ENCODE peak calls at places on chromosome 11, in nine cellular contexts. K is lower lobe of right lung, G is HCT116, Z is breast epithelium, R is sigmoid colon, D is pancreas, O is fibroblast of lung, M is esophagus squamous epithelium, Y is Peyer's patch. J is an unnamed sample.

GRCh38 chr11:72263363-72263762 is 19.4 kb upstream of the PHOX2A start:
- DNase-seq in K (no peak), G (no peak), Z (no peak), R (no peak), D (no peak), O (peak; percentile 77), M (no peak), Y (no peak), J (no peak)

GRCh38 chr11:13141731-13142724 is 132.9 kb downstream of the RASSF10 start:
- DNase-seq in K (no peak), G (no peak), Z (no peak), R (no peak), D (no peak), O (no peak), M (no peak), Y (no peak), J (no peak)

GRCh38 chr11:104005234-104005855 is 31.1 kb upstream of the DDI1 start:
- DNase-seq in K (no peak), G (no peak), Z (no peak), R (no peak), D (no peak), O (peak; percentile 43), M (no peak), Y (no peak), J (no peak)

GRCh38 chr11:71936825-71937224 is 8.0 kb downstream of the RNF121 start:
- DNase-seq in K (no peak), G (peak; percentile 16), Z (no peak), R (no peak), D (no peak), O (peak; percentile 85), M (no peak), Y (no peak), J (no peak)

GRCh38 chr11:74806267-74806666 is 57.6 kb downstream of the RNF169 start:
- DNase-seq in K (no peak), G (no peak), Z (no peak), R (no peak), D (no peak), O (no peak), M (no peak), Y (no peak), J (no peak)

GRCh38 chr11:35272391-35272821 is 133.4 kb downstream of the CD44 start:
- DNase-seq in K (no peak), G (no peak), Z (no peak), R (no peak), D (no peak), O (no peak), M (no peak), Y (no peak), J (no peak)

GRCh38 chr11:123537726-123538125 is 107.7 kb downstream of the GRAMD1B start:
- DNase-seq in K (no peak), G (no peak), Z (no peak), R (no peak), D (no peak), O (no peak), M (no peak), Y (no peak), J (no peak)

GRCh38 chr11:122439911-122440782 is 215.4 kb upstream of the UBASH3B start:
- DNase-seq in K (no peak), G (no peak), Z (no peak), R (peak; percentile 64), D (no peak), O (peak; percentile 36), M (no peak), Y (no peak), J (no peak)

GRCh38 chr11:70281114-70281729 is 10.7 kb downstream of the PPFIA1 start:
- DNase-seq in K (no peak), G (no peak), Z (no peak), R (peak; percentile 79), D (no peak), O (peak; percentile 76), M (no peak), Y (no peak), J (no peak)

GRCh38 chr11:95450547-95451123 is 219.6 kb upstream of the SESN3 start:
- DNase-seq in K (no peak), G (no peak), Z (no peak), R (no peak), D (no peak), O (peak; percentile 60), M (no peak), Y (no peak), J (no peak)

GRCh38 chr11:6468712-6469495 is 4.8 kb downstream of the TRIM3 start:
- DNase-seq in K (peak; percentile 84), G (peak; percentile 60), Z (peak; percentile 76), R (peak; percentile 92), D (peak; percentile 82), O (peak; percentile 55), M (no peak), Y (peak; percentile 85), J (peak; percentile 39)

GRCh38 chr11:14774738-14775137 is 117.3 kb downstream of the CYP2R1 start:
- DNase-seq in K (no peak), G (no peak), Z (no peak), R (no peak), D (no peak), O (no peak), M (no peak), Y (no peak), J (no peak)

GRCh38 chr11:79090191-79090590 is 350.6 kb downstream of the TENM4 start:
- DNase-seq in K (no peak), G (no peak), Z (no peak), R (no peak), D (no peak), O (no peak), M (no peak), Y (no peak), J (no peak)

GRCh38 chr11:101436511-101437142 is 147.2 kb downstream of the TRPC6 start:
- DNase-seq in K (no peak), G (peak; percentile 46), Z (no peak), R (no peak), D (peak; percentile 29), O (peak; percentile 20), M (no peak), Y (no peak), J (no peak)

GRCh38 chr11:101915811-101916291 is 471 bp downstream of the ANGPTL5 start:
- DNase-seq in K (no peak), G (no peak), Z (no peak), R (no peak), D (no peak), O (peak; percentile 38), M (no peak), Y (no peak), J (peak; percentile 2)

GRCh38 chr11:81995907-81996306 is 737.8 kb downstream of the FAM181B start:
- DNase-seq in K (no peak), G (no peak), Z (no peak), R (no peak), D (no peak), O (no peak), M (no peak), Y (no peak), J (no peak)

GRCh38 chr11:114197799-114198500 is 98.2 kb upstream of the NNMT start:
- DNase-seq in K (peak; percentile 83), G (no peak), Z (no peak), R (peak; percentile 97), D (peak; percentile 80), O (peak; percentile 77), M (no peak), Y (no peak), J (peak; percentile 8)

DNA sequence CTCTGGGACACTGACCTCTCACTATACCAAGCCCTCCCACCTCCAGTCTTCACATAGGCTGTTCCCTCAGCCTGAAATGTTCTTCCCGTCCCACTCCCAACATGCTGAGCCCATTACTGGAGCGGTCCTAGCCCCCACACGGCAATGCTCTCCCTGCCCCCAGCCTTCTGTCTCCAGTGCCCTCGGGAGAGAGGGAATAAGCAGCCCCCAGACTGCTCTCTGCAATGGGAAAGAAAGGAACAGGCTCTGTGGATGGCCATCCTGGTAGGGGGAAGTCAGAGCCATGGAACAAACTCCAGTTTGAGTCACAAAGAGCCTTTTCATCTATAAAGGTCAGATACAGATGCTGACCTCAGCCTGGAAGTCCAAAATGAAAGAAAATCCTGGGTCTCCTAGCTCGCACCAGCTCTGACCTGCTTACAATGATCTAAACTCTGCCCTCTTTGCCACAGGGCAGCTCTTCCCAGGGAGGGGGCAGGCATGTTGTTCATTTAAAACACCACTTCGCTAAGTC is 62.6 kb downstream of the FLRT1 start:
- DNase-seq in K (no peak), G (no peak), Z (no peak), R (no peak), D (no peak), O (no peak), M (no peak), Y (no peak), J (no peak)
- H3K4me3 ChIP-seq in K (no peak overlapping the region), G (no peak overlapping the region), Z (no peak overlapping the region), R (no peak overlapping the region), D (no peak overlapping the region), O (no peak overlapping the region), M (no peak overlapping the region), Y (no peak overlapping the region), J (no peak overlapping the region)

GRCh38 chr11:57015679-57016078 is 27.0 kb downstream of the OR5AK2 start:
- DNase-seq in K (no peak), G (no peak), Z (no peak), R (no peak), D (no peak), O (no peak), M (no peak), Y (no peak), J (no peak)
- H3K27me3 ChIP-seq in K (no peaks in the 10 kb centered on the region), G (peaks cover 3% of the 10 kb centered on the region), Z (no peaks in the 10 kb centered on the region), R (no peaks in the 10 kb centered on the region), D (no peaks in the 10 kb centered on the region), O (no peaks in the 10 kb centered on the region), M (no peaks in the 10 kb centered on the region), Y (no peaks in the 10 kb centered on the region), J (peaks cover 3% of the 10 kb centered on the region)

DNA sequence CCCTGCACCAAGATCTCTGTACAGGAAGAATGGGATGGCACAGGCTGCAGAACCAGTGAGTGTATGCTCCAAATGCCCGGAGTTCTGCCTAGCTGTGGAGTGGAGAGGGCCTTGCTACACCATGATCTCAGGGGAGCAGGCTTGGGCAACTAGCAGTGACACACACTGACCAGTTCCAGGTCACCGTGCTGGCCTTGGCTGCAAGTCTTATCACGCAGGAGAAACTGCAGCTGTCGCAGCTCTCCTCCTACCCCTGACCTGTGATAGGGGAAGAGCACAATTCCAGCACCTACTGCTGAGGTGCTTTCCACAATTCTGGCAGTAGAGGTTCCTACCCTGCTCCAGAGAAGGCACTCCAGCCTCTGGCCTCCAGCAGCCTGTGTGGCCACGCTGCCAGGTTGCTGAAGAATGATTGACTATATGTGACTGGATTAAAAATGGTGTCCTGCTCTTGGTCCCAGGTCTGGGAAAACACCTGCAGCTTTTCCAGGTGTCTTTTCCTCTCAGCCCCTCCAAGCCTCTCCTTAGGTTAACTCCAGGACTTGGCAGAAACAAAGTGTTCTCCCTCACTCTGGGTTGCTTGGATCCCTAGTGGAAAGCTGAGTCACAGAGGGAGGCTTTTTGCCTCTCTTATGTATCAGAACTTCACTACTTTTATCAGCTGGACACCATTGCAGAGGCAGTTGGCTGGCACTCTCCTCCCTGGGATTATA is 43.3 kb upstream of the PTPN5 start:
- DNase-seq in K (no peak), G (no peak), Z (no peak), R (no peak), D (peak; percentile 82), O (no peak), M (no peak), Y (no peak), J (no peak)
- H3K4me1 ChIP-seq in K (no peaks in the 10 kb centered on the region), G (no peaks in the 10 kb centered on the region), Z (no peaks in the 10 kb centered on the region), R (no peaks in the 10 kb centered on the region), D (no peaks in the 10 kb centered on the region), O (no peaks in the 10 kb centered on the region), M (no peaks in the 10 kb centered on the region), Y (no peaks in the 10 kb centered on the region), J (no peaks in the 10 kb centered on the region)

DNA sequence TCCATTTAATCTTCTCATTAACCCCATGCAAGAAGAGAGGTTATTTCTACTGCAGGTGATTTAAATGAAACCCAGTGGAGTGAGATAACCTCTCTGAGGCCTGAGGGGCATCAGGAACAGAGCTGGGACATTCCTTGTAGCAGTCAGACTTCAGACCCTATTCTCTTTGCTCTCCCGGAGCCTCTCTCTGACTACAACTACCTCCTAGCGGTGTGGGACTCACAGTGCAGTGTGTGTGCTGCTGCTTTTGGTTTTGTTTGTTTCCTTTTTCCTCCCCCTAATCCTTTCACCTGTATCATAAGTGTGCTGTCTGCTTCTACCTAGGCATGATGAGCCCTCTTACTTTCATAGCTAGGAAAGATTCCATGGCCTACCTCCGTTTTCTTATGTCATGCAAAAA is 769.6 kb downstream of the NTM start:
- DNase-seq in K (no peak), G (no peak), Z (no peak), R (no peak), D (no peak), O (no peak), M (no peak), Y (no peak), J (no peak)
- H3K4me3 ChIP-seq in K (no peak overlapping the region), G (no peak overlapping the region), Z (no peak overlapping the region), R (no peak overlapping the region), D (no peak overlapping the region), O (no peak overlapping the region), M (no peak overlapping the region), Y (no peak overlapping the region), J (no peak overlapping the region)

J was measured in SJSA1.